ENCODE peak calls at places on chromosomes 13 and 19, in six cellular contexts. V is AG08396; L is stimulated activated naive B cell treated with anti-CD40 and anti-IgM and Interleukin-4, amounts not matched to agents 10 μg/mL and 1 μg/mL and 100 μg/mL, for 72 hours; D is EH; E is ELF-1; Z is AG09319. A is an unnamed sample.

GRCh38 chr19:46232468-46232867 is 2.9 kb downstream of the IGFL1 start:
- DNase-seq in D (no peak), L (no peak), E (no peak), V (no peak), Z (no peak), A (no peak)

GRCh38 chr19:14149509-14149994 is 13.2 kb upstream of the ASF1B start:
- DNase-seq in V (peak; percentile 51), Z (no peak), L (no peak), E (no peak), D (peak; percentile 43), A (no peak)

GRCh38 chr13:75305057-75305456 is 176.9 kb downstream of the TBC1D4 start:
- DNase-seq in D (no peak), L (no peak), V (no peak), E (no peak), Z (no peak), A (no peak)

GRCh38 chr19:4720037-4720700 is 3.5 kb downstream of the DPP9 start:
- DNase-seq in Z (no peak), D (no peak), V (no peak), L (no peak), E (no peak), A (no peak)

GRCh38 chr19:33470686-33471085 is 50.9 kb downstream of the PEPD start:
- DNase-seq in Z (no peak), E (no peak), D (no peak), L (no peak), V (no peak), A (no peak)

GRCh38 chr19:14118165-14119051 is 846 bp upstream of the PRKACA start:
- DNase-seq in D (peak; percentile 72), L (peak; percentile 39), Z (peak; percentile 65), V (peak; percentile 64), E (peak; percentile 73), A (peak; percentile 62)

GRCh38 chr13:42876810-42877550 is 95.6 kb downstream of the FAM216B start:
- DNase-seq in D (peak; percentile 71), E (no peak), L (no peak), Z (no peak), V (no peak), A (no peak)

GRCh38 chr19:53809518-53810186 is 14.5 kb downstream of the NLRP12 start:
- DNase-seq in D (no peak), E (peak; percentile 87), Z (no peak), V (no peak), L (no peak), A (peak; percentile 32)

GRCh38 chr13:40197936-40198335 is 468.5 kb downstream of the FOXO1 start:
- DNase-seq in V (no peak), E (no peak), L (no peak), D (no peak), Z (no peak), A (no peak)

GRCh38 chr13:97249093-97249787 is 27.1 kb downstream of the MBNL2 start:
- DNase-seq in D (no peak), E (no peak), Z (no peak), L (no peak), V (no peak), A (no peak)

GRCh38 chr19:2249880-2250764 is 999 bp downstream of the AMH start:
- DNase-seq in E (no peak), L (no peak), D (no peak), V (no peak), Z (no peak), A (peak; percentile 48)

GRCh38 chr13:81577601-81578000 is 1236.7 kb upstream of the SPRY2 start:
- DNase-seq in L (no peak), Z (no peak), D (no peak), V (no peak), E (no peak), A (no peak)

GRCh38 chr13:77580748-77581147 is 45.2 kb downstream of the SCEL start:
- DNase-seq in E (no peak), V (no peak), D (no peak), L (no peak), Z (no peak), A (no peak)

GRCh38 chr13:32206097-32206740 is 108.9 kb downstream of the ZAR1L start:
- DNase-seq in D (peak; percentile 64), L (no peak), V (peak; percentile 15), Z (no peak), E (no peak), A (no peak)

GRCh38 chr13:45219938-45220375 is 19.1 kb upstream of the KCTD4 start:
- DNase-seq in L (no peak), Z (no peak), D (peak; percentile 78), E (no peak), V (no peak), A (peak; percentile 53)

GRCh38 chr13:47829684-47830083 is 171.4 kb downstream of the SUCLA2 start:
- DNase-seq in D (peak; percentile 34), Z (no peak), V (no peak), L (no peak), E (no peak), A (no peak)

GRCh38 chr13:32538234-32538620 is 368 bp downstream of the N4BP2L2 start:
- DNase-seq in D (peak; percentile 58), V (peak; percentile 39), L (no peak), Z (peak; percentile 3), E (no peak), A (no peak)

GRCh38 chr19:30046522-30046921 is 104.5 kb downstream of the URI1 start:
- DNase-seq in D (no peak), V (no peak), L (peak; percentile 24), E (peak; percentile 11), Z (no peak), A (no peak)

GRCh38 chr19:49591731-49592485 is 926 bp downstream of the PRR12 start:
- DNase-seq in L (no peak), E (peak; percentile 79), V (peak; percentile 62), D (peak; percentile 55), Z (no peak), A (peak; percentile 54)

GRCh38 chr19:4454952-4455738 is 2.4 kb downstream of the UBXN6 start:
- DNase-seq in V (no peak), E (no peak), Z (peak; percentile 54), D (peak; percentile 82), L (no peak), A (peak; percentile 14)

GRCh38 chr19:54364775-54365257 is at the start of gene LAIR1:
- DNase-seq in E (no peak), V (no peak), Z (no peak), L (peak; percentile 37), D (no peak), A (peak; percentile 38)

GRCh38 chr13:50846861-50847475 is 3.5 kb upstream of the DLEU7 start:
- DNase-seq in V (no peak), Z (no peak), L (no peak), D (no peak), E (no peak), A (no peak)

GRCh38 chr19:29528350-29528945 is 2.7 kb downstream of the VSTM2B start:
- DNase-seq in V (peak; percentile 93), L (peak; percentile 48), E (peak; percentile 96), Z (peak; percentile 20), D (peak; percentile 51), A (peak; percentile 88)

GRCh38 chr13:34420975-34421719 is 520.9 kb upstream of the NBEA start:
- DNase-seq in V (no peak), D (no peak), L (no peak), E (no peak), Z (no peak), A (no peak)

GRCh38 chr13:58004761-58005160 is 373.2 kb downstream of the PCDH17 start:
- DNase-seq in V (no peak), E (no peak), Z (no peak), L (no peak), D (no peak), A (no peak)

GRCh38 chr19:11405846-11406643 is 13.1 kb downstream of the RGL3 start:
- DNase-seq in Z (no peak), E (peak; percentile 60), D (no peak), L (peak; percentile 21), V (no peak), A (peak; percentile 37)

GRCh38 chr13:93224545-93224944 is 2.1 kb upstream of the GPC6 start:
- DNase-seq in L (no peak), Z (no peak), E (peak; percentile 90), D (peak; percentile 90), V (peak; percentile 30), A (no peak)

GRCh38 chr13:33787051-33787591 is 30.8 kb upstream of the RFC3 start:
- DNase-seq in D (peak; percentile 54), E (peak; percentile 24), V (peak; percentile 8), Z (no peak), L (no peak), A (peak; percentile 34)

GRCh38 chr19:29628661-29629385 is 22.7 kb downstream of the POP4 start:
- DNase-seq in D (no peak), V (no peak), E (no peak), Z (no peak), L (no peak), A (no peak)

GRCh38 chr19:31875550-31875949 is 469.9 kb upstream of the ZNF507 start:
- DNase-seq in E (no peak), D (no peak), Z (no peak), L (no peak), V (no peak), A (no peak)